ENCODE peak calls at places on chromosomes 4 and X, in six cellular contexts. I, M, X, L, Y and B are unnamed samples.
A peak's percentile ranks its signal among the peaks of the same experiment; 100 is the strongest.

GRCh38 chrX:51334276-51334675 is 1.7 kb downstream of the NUDT10 start:
- DNase-seq in I (no peak), M (no peak), X (no peak), L (no peak), Y (peak; percentile 3), B (no peak)

GRCh38 chrX:123487674-123488073 is 245.2 kb downstream of the THOC2 start:
- DNase-seq in I (no peak), M (no peak), X (no peak), L (no peak), Y (no peak), B (no peak)

GRCh38 chr4:176622251-176622968 is 170.3 kb downstream of the VEGFC start:
- DNase-seq in I (no peak), M (peak; percentile 76), X (peak; percentile 91), L (no peak), Y (peak; percentile 82), B (no peak)

GRCh38 chr4:143355540-143356217 is 19.0 kb downstream of the GAB1 start:
- DNase-seq in I (no peak), M (no peak), X (peak; percentile 63), L (no peak), Y (no peak), B (no peak)

GRCh38 chr4:186170966-186171365 is 20.4 kb upstream of the CYP4V2 start:
- DNase-seq in I (no peak), M (no peak), X (no peak), L (no peak), Y (no peak), B (no peak)

GRCh38 chr4:705278-706082 is at the start of gene PCGF3:
- DNase-seq in I (peak; percentile 96), M (peak; percentile 98), X (peak; percentile 96), L (peak; percentile 93), Y (peak; percentile 96), B (peak; percentile 96)

GRCh38 chr4:38818441-38818976 is 13.9 kb upstream of the TLR1 start:
- DNase-seq in I (no peak), M (no peak), X (no peak), L (no peak), Y (no peak), B (no peak)

GRCh38 chr4:104989363-104989762 is 157.3 kb upstream of the TET2 start:
- DNase-seq in I (no peak), M (peak; percentile 4), X (peak; percentile 2), L (no peak), Y (peak; percentile 33), B (no peak)

GRCh38 chr4:39613093-39613656 is 25.5 kb downstream of the SMIM14 start:
- DNase-seq in I (no peak), M (peak; percentile 44), X (peak; percentile 55), L (no peak), Y (peak; percentile 54), B (peak; percentile 29)

GRCh38 chr4:134072137-134072536 is 129.5 kb downstream of the PABPC4L start:
- DNase-seq in I (no peak), M (no peak), X (no peak), L (no peak), Y (no peak), B (no peak)

GRCh38 chr4:156970501-156971167 is 965 bp downstream of the PDGFC start:
- DNase-seq in I (no peak), M (peak; percentile 72), X (peak; percentile 68), L (peak; percentile 46), Y (peak; percentile 70), B (peak; percentile 73)

GRCh38 chr4:156968479-156968984 is 3.1 kb downstream of the PDGFC start:
- DNase-seq in I (peak; percentile 61), M (peak; percentile 91), X (peak; percentile 93), L (peak; percentile 72), Y (peak; percentile 89), B (peak; percentile 81)

GRCh38 chr4:156971623-156972369 is at the start of gene PDGFC:
- DNase-seq in I (no peak), M (peak; percentile 77), X (peak; percentile 72), L (peak; percentile 48), Y (peak; percentile 64), B (peak; percentile 75)

GRCh38 chr4:156971168-156971601 is 414 bp downstream of the PDGFC start:
- DNase-seq in I (no peak), M (no peak), X (no peak), L (peak; percentile 19), Y (no peak), B (no peak)

DNA sequence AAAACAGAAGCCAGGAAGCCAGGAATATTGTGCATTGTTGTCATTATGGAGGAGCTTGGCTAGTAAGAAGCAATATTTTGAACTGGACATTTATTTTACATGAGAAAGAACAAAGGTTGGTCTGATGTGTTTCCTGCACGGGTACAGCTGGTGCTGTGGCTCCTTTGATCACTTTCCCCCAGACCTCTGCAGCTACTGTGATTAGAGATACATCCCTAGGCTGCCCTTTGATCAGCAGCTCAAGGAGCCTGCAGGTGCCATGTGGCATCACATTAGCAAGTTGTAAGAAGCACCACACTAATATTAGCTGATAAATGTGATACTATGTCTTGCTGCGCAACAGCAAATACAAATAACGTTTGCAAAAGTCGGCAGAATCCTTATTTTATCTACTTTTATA is 2.5 kb downstream of the PDGFC start:
- DNase-seq in I (no peak), M (no peak), X (no peak), L (no peak), Y (no peak), B (no peak)
- H3K4me3 ChIP-seq in I (no peak overlapping the region), M (peak overlapping the region; percentile 72), X (peak overlapping the region; percentile 93), L (no peak overlapping the region), Y (peak overlapping the region; percentile 96), B (no peak overlapping the region)

GRCh38 chr4:98827661-98828060 is 101.3 kb downstream of the EIF4E start:
- DNase-seq in I (no peak), M (no peak), X (no peak), L (no peak), Y (no peak), B (no peak)

GRCh38 chr4:98833384-98833783 is 95.5 kb downstream of the EIF4E start:
- DNase-seq in I (no peak), M (no peak), X (no peak), L (no peak), Y (no peak), B (no peak)

DNA sequence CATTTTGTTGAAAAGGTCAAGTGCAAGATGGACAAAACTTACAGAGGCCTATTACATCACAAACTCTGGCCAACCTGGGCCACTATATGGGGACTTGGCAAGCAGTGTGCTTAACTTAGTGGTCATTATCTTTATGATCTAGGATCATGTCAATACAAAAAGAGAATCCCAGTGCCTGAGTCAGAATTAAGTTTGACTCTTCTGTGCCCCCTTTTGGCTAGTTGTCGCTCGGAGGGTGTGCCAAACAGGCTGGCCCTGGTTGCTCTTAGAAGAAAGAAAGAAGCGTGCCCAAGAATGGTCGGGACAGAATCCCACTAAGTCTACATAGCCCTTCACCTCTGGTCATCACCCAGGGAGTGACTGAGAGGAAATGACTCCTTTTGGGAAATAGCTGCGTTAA is 100.1 kb downstream of the EIF4E start:
- DNase-seq in I (peak; percentile 28), M (peak; percentile 23), X (peak; percentile 16), L (no peak), Y (no peak), B (no peak)
- TF ChIP-seq CTCF in I (peak; percentile 21), M (peak; percentile 30), X (peak; percentile 11), L (no peak), Y (peak; percentile 11), B (no peak)

GRCh38 chrX:154094833-154095232 is 2.7 kb downstream of the MECP2 start:
- DNase-seq in I (no peak), M (no peak), X (no peak), L (no peak), Y (no peak), B (no peak)
- H3K4me3 ChIP-seq in I (no peak overlapping the region), M (no peak overlapping the region), X (peak overlapping the region; percentile 74), L (no peak overlapping the region), Y (peak overlapping the region; percentile 75), B (no peak overlapping the region)

DNA sequence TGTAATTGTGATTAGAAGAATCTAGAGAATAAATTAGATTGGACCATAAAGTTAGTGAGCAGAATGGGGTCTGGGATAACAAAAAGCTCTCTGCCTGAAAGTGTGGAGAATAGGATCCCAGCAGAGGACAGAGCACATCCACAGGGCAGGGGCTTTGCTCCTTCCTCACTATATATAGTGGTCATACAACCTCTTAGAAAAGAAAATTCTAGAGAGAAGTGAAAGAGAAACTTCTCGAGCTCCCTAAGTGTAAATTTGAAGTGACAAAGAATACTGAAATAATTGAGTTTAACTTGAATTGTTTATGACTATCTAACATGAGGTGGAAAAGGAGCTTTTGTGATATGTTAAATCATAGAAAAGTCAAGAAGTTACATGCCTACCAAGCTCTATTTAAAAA is 14.9 kb downstream of the ADAM29 start:
- DNase-seq in I (no peak), M (no peak), X (no peak), L (no peak), Y (no peak), B (no peak)
- TF ChIP-seq CTCF in I (no peak), M (no peak), X (no peak), L (no peak), Y (no peak), B (no peak)

GRCh38 chrX:109472939-109473713 is 8.8 kb downstream of the GUCY2F start:
- DNase-seq in I (peak; percentile 54), M (peak; percentile 57), X (peak; percentile 1), L (no peak), Y (peak; percentile 7), B (peak; percentile 77)

DNA sequence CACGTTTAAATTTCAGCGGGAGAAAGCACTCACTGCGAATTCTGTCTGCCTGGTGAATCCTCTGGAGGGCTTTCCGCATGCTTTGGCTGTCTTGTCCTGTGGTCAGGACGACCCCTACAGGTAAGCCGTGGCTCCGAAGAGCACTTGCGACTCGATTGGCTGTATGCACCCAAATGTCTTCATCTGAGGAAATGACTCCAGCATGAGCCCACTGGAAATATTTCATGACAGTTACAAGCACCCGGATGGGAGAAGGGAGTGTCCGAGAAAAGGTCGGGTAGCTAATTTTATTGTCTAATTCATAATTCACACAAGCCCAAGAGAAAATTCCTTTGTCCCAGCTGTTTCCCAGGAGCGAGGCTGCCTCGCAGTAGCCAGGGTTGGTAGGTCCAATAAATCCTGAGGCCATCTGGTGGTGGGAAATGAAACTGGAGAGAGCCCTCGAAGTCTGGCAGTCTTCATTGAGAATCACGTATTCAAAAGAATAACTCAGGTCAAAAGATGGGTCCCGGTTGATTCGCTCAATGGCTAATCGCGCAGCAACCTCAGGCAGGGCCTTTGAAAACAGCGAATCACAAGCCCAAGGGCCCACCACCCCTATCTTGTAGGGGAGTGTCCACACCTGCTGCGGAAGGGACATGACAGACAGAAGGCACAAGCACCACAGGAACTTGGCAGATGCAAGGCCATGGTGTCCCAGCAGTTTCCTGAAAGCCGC is 6.6 kb downstream of the GUCY2F start:
- DNase-seq in I (peak; percentile 58), M (peak; percentile 61), X (peak; percentile 32), L (peak; percentile 30), Y (peak; percentile 51), B (peak; percentile 58)
- H3K4me3 ChIP-seq in I (no peak overlapping the region), M (peak overlapping the region; percentile 4), X (no peak overlapping the region), L (no peak overlapping the region), Y (no peak overlapping the region), B (no peak overlapping the region)

GRCh38 chr4:46937493-46937892 is 28.4 kb upstream of the COX7B2 start:
- DNase-seq in I (peak; percentile 15), M (peak; percentile 62), X (peak; percentile 1), L (no peak), Y (peak; percentile 34), B (peak; percentile 6)
- TF ChIP-seq CTCF in I (no peak), M (peak; percentile 54), X (no peak), L (no peak), Y (peak; percentile 35), B (no peak)

DNA sequence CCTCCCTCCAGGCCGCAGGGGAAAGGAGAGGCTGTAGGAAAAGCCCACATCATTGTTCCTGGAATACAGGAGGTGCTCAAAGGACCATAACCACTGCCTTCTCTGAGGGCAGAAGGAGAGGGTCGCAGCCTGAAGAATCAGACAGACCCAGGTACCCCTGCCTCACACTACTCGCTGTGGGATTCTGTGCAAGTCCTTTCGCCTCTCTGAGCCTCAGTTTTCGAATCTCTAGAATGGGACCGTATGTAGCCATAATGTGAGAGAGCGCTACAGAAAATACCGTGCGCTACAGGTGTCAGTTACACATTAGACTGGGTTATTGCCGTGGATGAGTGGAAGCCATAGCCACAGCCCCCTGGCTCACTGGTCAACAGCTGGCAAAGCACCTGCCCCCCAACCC is 78.2 kb upstream of the PSAPL1 start:
- DNase-seq in I (no peak), M (no peak), X (no peak), L (no peak), Y (no peak), B (no peak)
- H3K4me3 ChIP-seq in I (no peak overlapping the region), M (no peak overlapping the region), X (no peak overlapping the region), L (no peak overlapping the region), Y (no peak overlapping the region), B (no peak overlapping the region)